ENCODE peak calls at places on chromosomes 11 and 22, in five cellular contexts. T is naive thymus-derived CD4-positive, alpha-beta T cell; I is mesenchymal stem cell; P is uterus; J is ovary. Q is an unnamed sample. For H3K4me1, the result is how much of the 10 kb centered on the place peaks cover.

GRCh38 chr11:105070221-105070789 is 25.2 kb upstream of the CARD16 start:
- DNase-seq in T (no peak), I (no peak), P (no peak), J (no peak), Q (no peak)

GRCh38 chr11:91981995-91982394 is 242.6 kb upstream of the FAT3 start:
- DNase-seq in T (no peak), I (peak), P (peak), J (peak), Q (no peak)

GRCh38 chr11:70934999-70935768 is 317.2 kb downstream of the SHANK2 start:
- DNase-seq in T (no peak), I (no peak), P (no peak), J (no peak), Q (no peak)

GRCh38 chr11:70413151-70413550 is 14.8 kb downstream of the CTTN start:
- DNase-seq in T (no peak), I (no peak), P (no peak), J (peak), Q (no peak)

GRCh38 chr11:1193326-1194230 is 29.3 kb upstream of the MUC5B start:
- DNase-seq in T (no peak), I (no peak), P (peak), J (peak), Q (no peak)

GRCh38 chr11:12116425-12117032 is 6.1 kb downstream of the MICAL2 start:
- DNase-seq in T (no peak), I (no peak), P (no peak), J (no peak), Q (no peak)

GRCh38 chr11:78325274-78325781 is 92.3 kb downstream of the GAB2 start:
- DNase-seq in T (peak), I (no peak), P (no peak), J (no peak), Q (peak)

GRCh38 chr11:3796796-3797328 is 492 bp downstream of the NUP98 start:
- DNase-seq in T (no peak), I (peak), P (no peak), J (no peak), Q (no peak)

GRCh38 chr22:45948081-45948648 is 28.8 kb downstream of the WNT7B start:
- DNase-seq in T (no peak), I (no peak), P (no peak), J (no peak), Q (peak)

GRCh38 chr11:45213316-45213665 is 66.9 kb downstream of the PRDM11 start:
- DNase-seq in T (no peak), I (no peak), P (peak), J (no peak), Q (no peak)

GRCh38 chr11:103652013-103652412 is 384.4 kb upstream of the DDI1 start:
- DNase-seq in T (no peak), I (peak), P (no peak), J (no peak), Q (no peak)

GRCh38 chr22:38927033-38927789 is 30.2 kb upstream of the APOBEC3A start:
- DNase-seq in T (peak), I (peak), P (peak), J (peak), Q (peak)

GRCh38 chr11:74403607-74404006 is 5.4 kb upstream of the PGM2L1 start:
- DNase-seq in T (no peak), I (no peak), P (no peak), J (no peak), Q (no peak)

GRCh38 chr11:8258771-8259170 is 4.9 kb downstream of the LMO1 start:
- DNase-seq in T (no peak), I (no peak), P (no peak), J (no peak), Q (no peak)

GRCh38 chr11:84720706-84721402 is 906.3 kb downstream of the DLG2 start:
- DNase-seq in T (peak), I (no peak), P (peak), J (peak), Q (no peak)

GRCh38 chr22:19825904-19826618 is 28.6 kb downstream of the GNB1L start:
- DNase-seq in T (no peak), I (no peak), P (no peak), J (no peak), Q (peak)

GRCh38 chr11:45832835-45833446 is 14.3 kb upstream of the CRY2 start:
- DNase-seq in T (no peak), I (no peak), P (no peak), J (no peak), Q (no peak)

GRCh38 chr11:114296190-114296978 is at the start of gene NNMT:
- DNase-seq in T (no peak), I (peak), P (peak), J (peak), Q (no peak)

GRCh38 chr22:22207845-22208564 is 36.6 kb upstream of the VPREB1 start:
- DNase-seq in T (peak), I (peak), P (peak), J (no peak), Q (peak)

DNA sequence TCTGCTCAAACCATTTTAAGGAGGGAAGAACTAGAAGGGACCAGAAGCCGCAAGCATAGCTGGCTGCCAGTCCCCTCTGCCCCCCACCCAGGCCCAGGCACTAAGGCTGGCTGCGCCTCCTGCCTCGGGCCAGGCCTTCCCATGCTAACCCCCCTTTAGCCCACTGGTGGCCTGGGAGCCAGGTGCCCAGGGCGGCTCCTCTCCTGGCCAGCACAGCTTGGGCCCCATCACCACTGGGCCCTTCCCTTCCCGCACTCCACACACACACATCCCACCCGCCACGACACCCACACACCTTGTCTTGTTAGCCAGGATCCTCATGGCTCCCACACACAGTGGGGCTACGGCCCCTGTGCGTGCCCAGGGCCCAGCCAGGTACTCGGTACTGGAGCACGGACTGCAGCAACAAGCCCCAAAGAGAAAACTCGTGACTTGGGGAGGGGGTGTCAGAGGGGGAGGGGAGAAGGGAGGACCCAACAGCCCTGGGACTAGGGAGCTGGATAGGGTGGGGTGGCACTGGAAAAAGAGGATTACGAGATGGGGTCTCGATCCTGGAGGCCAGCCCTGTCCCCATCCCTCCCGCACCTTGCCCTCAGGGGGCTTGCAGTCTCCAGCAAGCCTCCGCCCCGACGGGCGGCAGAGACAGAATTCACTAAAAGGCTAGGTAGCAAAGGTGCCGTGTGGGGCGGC is 16.0 kb downstream of the BCL9L start:
- DNase-seq in T (no peak), I (no peak), P (no peak), J (no peak), Q (no peak)
- H3K4me1 ChIP-seq in T (half or more), I (half or more), P (under half), J (under half), Q (under half)

GRCh38 chr11:119699227-119699626 is 29.8 kb downstream of the NECTIN1 start:
- DNase-seq in T (no peak), I (peak), P (peak), J (peak), Q (no peak)
- H3K4me1 ChIP-seq in T (under half), I (under half), P (under half), J (under half), Q (under half)

GRCh38 chr11:57203882-57204281 is 22.1 kb downstream of the LRRC55 start:
- DNase-seq in T (no peak), I (no peak), P (no peak), J (no peak), Q (no peak)
- H3K4me1 ChIP-seq in T (under half), I (under half), P (under half), J (under half), Q (under half)

GRCh38 chr11:34653031-34653430 is 32.1 kb downstream of the EHF start:
- DNase-seq in T (no peak), I (no peak), P (no peak), J (no peak), Q (no peak)
- H3K4me1 ChIP-seq in T (under half), I (under half), P (under half), J (under half), Q (under half)

Q was measured in DND-41.